ENCODE peak calls at places on chromosomes 2 and 18, in nine cellular contexts. One of them, this sample, is unnamed.

GRCh38 chr2:150030440-150030839 is 442.9 kb upstream of the MMADHC start:
- DNase-seq in mucosa of descending colon: no peak
- DNase-seq in aorta: no peak
- DNase-seq in GM23248: no peak
- DNase-seq in neural progenitor cell: no peak
- DNase-seq in Caco-2: no peak
- DNase-seq in Peyer's patch: no peak
- DNase-seq in heart right ventricle: no peak
- DNase-seq in OCI-LY7: no peak
- DNase-seq in this sample: no peak

GRCh38 chr2:191521608-191522208 is 156.2 kb upstream of the NABP1 start:
- DNase-seq in mucosa of descending colon: no peak
- DNase-seq in aorta: no peak
- DNase-seq in neural progenitor cell: no peak
- DNase-seq in OCI-LY7: peak; percentile 25
- DNase-seq in heart right ventricle: no peak
- DNase-seq in Caco-2: no peak
- DNase-seq in Peyer's patch: no peak
- DNase-seq in GM23248: peak; percentile 52
- DNase-seq in this sample: no peak

GRCh38 chr2:3498783-3499394 is 20.4 kb downstream of the ADI1 start:
- DNase-seq in aorta: peak; percentile 47
- DNase-seq in GM23248: no peak
- DNase-seq in neural progenitor cell: no peak
- DNase-seq in mucosa of descending colon: no peak
- DNase-seq in Caco-2: no peak
- DNase-seq in heart right ventricle: no peak
- DNase-seq in Peyer's patch: no peak
- DNase-seq in OCI-LY7: no peak
- DNase-seq in this sample: no peak

GRCh38 chr2:171505374-171505773 is 16.9 kb upstream of the CYBRD1 start:
- DNase-seq in Peyer's patch: no peak
- DNase-seq in aorta: no peak
- DNase-seq in Caco-2: no peak
- DNase-seq in heart right ventricle: no peak
- DNase-seq in neural progenitor cell: no peak
- DNase-seq in OCI-LY7: no peak
- DNase-seq in GM23248: peak; percentile 38
- DNase-seq in mucosa of descending colon: no peak
- DNase-seq in this sample: no peak

GRCh38 chr2:143181494-143181893 is 52.3 kb downstream of the ARHGAP15 start:
- DNase-seq in OCI-LY7: no peak
- DNase-seq in neural progenitor cell: no peak
- DNase-seq in GM23248: no peak
- DNase-seq in heart right ventricle: no peak
- DNase-seq in aorta: no peak
- DNase-seq in Caco-2: no peak
- DNase-seq in mucosa of descending colon: no peak
- DNase-seq in Peyer's patch: no peak
- DNase-seq in this sample: no peak

GRCh38 chr2:232901711-232902578 is 31.9 kb downstream of the SNORC start:
- DNase-seq in heart right ventricle: no peak
- DNase-seq in Caco-2: no peak
- DNase-seq in neural progenitor cell: no peak
- DNase-seq in OCI-LY7: no peak
- DNase-seq in GM23248: peak; percentile 96
- DNase-seq in Peyer's patch: no peak
- DNase-seq in mucosa of descending colon: no peak
- DNase-seq in aorta: peak; percentile 67
- DNase-seq in this sample: no peak

GRCh38 chr2:61575447-61575859 is 37.3 kb upstream of the XPO1 start:
- DNase-seq in OCI-LY7: peak; percentile 12
- DNase-seq in Caco-2: no peak
- DNase-seq in heart right ventricle: no peak
- DNase-seq in neural progenitor cell: no peak
- DNase-seq in aorta: no peak
- DNase-seq in GM23248: no peak
- DNase-seq in Peyer's patch: no peak
- DNase-seq in mucosa of descending colon: no peak
- DNase-seq in this sample: no peak

GRCh38 chr2:69007603-69008002 is 5.4 kb upstream of the ANTXR1 start:
- DNase-seq in Peyer's patch: no peak
- DNase-seq in OCI-LY7: no peak
- DNase-seq in heart right ventricle: no peak
- DNase-seq in neural progenitor cell: no peak
- DNase-seq in GM23248: no peak
- DNase-seq in mucosa of descending colon: no peak
- DNase-seq in Caco-2: no peak
- DNase-seq in aorta: no peak
- DNase-seq in this sample: no peak

GRCh38 chr2:164061129-164061746 is 325.4 kb upstream of the FIGN start:
- DNase-seq in Caco-2: no peak
- DNase-seq in heart right ventricle: no peak
- DNase-seq in OCI-LY7: peak; percentile 16
- DNase-seq in GM23248: peak; percentile 47
- DNase-seq in Peyer's patch: no peak
- DNase-seq in neural progenitor cell: peak; percentile 76
- DNase-seq in mucosa of descending colon: no peak
- DNase-seq in aorta: no peak
- DNase-seq in this sample: no peak

GRCh38 chr2:76154981-76155380 is 444.3 kb upstream of the GCFC2 start:
- DNase-seq in neural progenitor cell: no peak
- DNase-seq in Caco-2: no peak
- DNase-seq in heart right ventricle: no peak
- DNase-seq in GM23248: no peak
- DNase-seq in Peyer's patch: no peak
- DNase-seq in aorta: no peak
- DNase-seq in mucosa of descending colon: no peak
- DNase-seq in OCI-LY7: no peak
- DNase-seq in this sample: no peak
- H3K9me3 ChIP-seq in neural progenitor cell: no peaks in the 10 kb centered on the region
- H3K9me3 ChIP-seq in Caco-2: no peaks in the 10 kb centered on the region
- H3K9me3 ChIP-seq in heart right ventricle: no peaks in the 10 kb centered on the region
- H3K9me3 ChIP-seq in GM23248: no peaks in the 10 kb centered on the region
- H3K9me3 ChIP-seq in Peyer's patch: no peaks in the 10 kb centered on the region
- H3K9me3 ChIP-seq in aorta: no peaks in the 10 kb centered on the region
- H3K9me3 ChIP-seq in mucosa of descending colon: no peaks in the 10 kb centered on the region
- H3K9me3 ChIP-seq in OCI-LY7: no peaks in the 10 kb centered on the region
- H3K9me3 ChIP-seq in this sample: no peaks in the 10 kb centered on the region

GRCh38 chr2:119790466-119790865 is 30.7 kb downstream of the PTPN4 start:
- DNase-seq in OCI-LY7: no peak
- DNase-seq in neural progenitor cell: no peak
- DNase-seq in Caco-2: no peak
- DNase-seq in mucosa of descending colon: no peak
- DNase-seq in heart right ventricle: no peak
- DNase-seq in aorta: no peak
- DNase-seq in Peyer's patch: no peak
- DNase-seq in GM23248: no peak
- DNase-seq in this sample: no peak
- H3K9me3 ChIP-seq in OCI-LY7: peaks cover 56% of the 10 kb centered on the region
- H3K9me3 ChIP-seq in neural progenitor cell: peaks cover 13% of the 10 kb centered on the region
- H3K9me3 ChIP-seq in Caco-2: peaks cover 37% of the 10 kb centered on the region
- H3K9me3 ChIP-seq in mucosa of descending colon: peaks cover 35% of the 10 kb centered on the region
- H3K9me3 ChIP-seq in heart right ventricle: peaks cover 43% of the 10 kb centered on the region
- H3K9me3 ChIP-seq in aorta: no peaks in the 10 kb centered on the region
- H3K9me3 ChIP-seq in Peyer's patch: no peaks in the 10 kb centered on the region
- H3K9me3 ChIP-seq in GM23248: no peaks in the 10 kb centered on the region
- H3K9me3 ChIP-seq in this sample: peaks cover 2% of the 10 kb centered on the region

DNA sequence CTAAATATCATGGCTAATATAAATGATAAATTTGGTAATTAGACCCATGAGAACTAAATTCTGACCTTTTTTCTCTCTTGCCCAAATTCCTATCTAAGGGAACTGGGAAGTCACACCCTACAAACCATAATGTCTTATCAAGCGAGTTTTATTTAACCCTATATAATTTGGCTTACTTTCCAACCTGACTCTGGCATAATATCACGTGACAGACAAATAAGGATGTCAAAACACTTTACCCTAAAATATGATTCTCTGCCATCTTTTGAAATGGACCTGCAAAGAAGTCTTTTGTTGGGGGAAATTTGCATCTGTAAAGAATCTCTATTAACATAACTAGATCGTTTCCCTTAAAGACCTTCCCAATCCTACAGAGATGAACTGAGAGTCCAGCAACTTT is 1823.5 kb upstream of the LRRTM1 start:
- DNase-seq in neural progenitor cell: no peak
- DNase-seq in OCI-LY7: no peak
- DNase-seq in heart right ventricle: no peak
- DNase-seq in aorta: no peak
- DNase-seq in mucosa of descending colon: no peak
- DNase-seq in Caco-2: no peak
- DNase-seq in Peyer's patch: no peak
- DNase-seq in GM23248: no peak
- DNase-seq in this sample: no peak
- H3K9me3 ChIP-seq in neural progenitor cell: peaks cover 5% of the 10 kb centered on the region
- H3K9me3 ChIP-seq in OCI-LY7: peaks cover 6% of the 10 kb centered on the region
- H3K9me3 ChIP-seq in heart right ventricle: peaks cover 4% of the 10 kb centered on the region
- H3K9me3 ChIP-seq in aorta: no peaks in the 10 kb centered on the region
- H3K9me3 ChIP-seq in mucosa of descending colon: peaks cover 10% of the 10 kb centered on the region
- H3K9me3 ChIP-seq in Caco-2: no peaks in the 10 kb centered on the region
- H3K9me3 ChIP-seq in Peyer's patch: no peaks in the 10 kb centered on the region
- H3K9me3 ChIP-seq in GM23248: no peaks in the 10 kb centered on the region
- H3K9me3 ChIP-seq in this sample: no peaks in the 10 kb centered on the region

DNA sequence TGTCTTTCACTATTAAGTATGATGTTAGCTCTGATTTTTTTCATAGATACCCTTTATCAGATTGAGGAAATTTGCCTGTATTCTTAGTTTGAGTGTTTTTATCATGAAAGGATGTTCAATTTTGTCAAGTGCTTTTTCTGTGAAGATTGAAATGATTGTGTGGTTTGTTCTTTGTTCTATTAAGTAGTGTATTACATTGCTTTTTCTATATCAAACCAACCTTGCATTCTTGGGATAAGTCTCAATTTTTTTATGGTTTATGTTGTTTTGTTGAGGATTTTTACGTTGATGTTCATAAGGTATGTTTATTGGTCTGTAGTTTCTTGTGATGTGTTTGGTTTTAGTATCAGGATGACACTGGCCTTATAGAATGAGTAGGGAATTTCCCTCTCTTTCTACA is 19.1 kb downstream of the PDK1 start:
- DNase-seq in mucosa of descending colon: no peak
- DNase-seq in OCI-LY7: peak; percentile 10
- DNase-seq in aorta: no peak
- DNase-seq in GM23248: peak; percentile 24
- DNase-seq in neural progenitor cell: no peak
- DNase-seq in Peyer's patch: no peak
- DNase-seq in Caco-2: no peak
- DNase-seq in heart right ventricle: no peak
- DNase-seq in this sample: no peak
- H3K9me3 ChIP-seq in mucosa of descending colon: peaks cover 36% of the 10 kb centered on the region
- H3K9me3 ChIP-seq in OCI-LY7: peaks cover 51% of the 10 kb centered on the region
- H3K9me3 ChIP-seq in aorta: no peaks in the 10 kb centered on the region
- H3K9me3 ChIP-seq in GM23248: peaks cover 10% of the 10 kb centered on the region
- H3K9me3 ChIP-seq in neural progenitor cell: peaks cover 12% of the 10 kb centered on the region
- H3K9me3 ChIP-seq in Peyer's patch: no peaks in the 10 kb centered on the region
- H3K9me3 ChIP-seq in Caco-2: peaks cover 5% of the 10 kb centered on the region
- H3K9me3 ChIP-seq in heart right ventricle: peaks cover 21% of the 10 kb centered on the region
- H3K9me3 ChIP-seq in this sample: no peaks in the 10 kb centered on the region

DNA sequence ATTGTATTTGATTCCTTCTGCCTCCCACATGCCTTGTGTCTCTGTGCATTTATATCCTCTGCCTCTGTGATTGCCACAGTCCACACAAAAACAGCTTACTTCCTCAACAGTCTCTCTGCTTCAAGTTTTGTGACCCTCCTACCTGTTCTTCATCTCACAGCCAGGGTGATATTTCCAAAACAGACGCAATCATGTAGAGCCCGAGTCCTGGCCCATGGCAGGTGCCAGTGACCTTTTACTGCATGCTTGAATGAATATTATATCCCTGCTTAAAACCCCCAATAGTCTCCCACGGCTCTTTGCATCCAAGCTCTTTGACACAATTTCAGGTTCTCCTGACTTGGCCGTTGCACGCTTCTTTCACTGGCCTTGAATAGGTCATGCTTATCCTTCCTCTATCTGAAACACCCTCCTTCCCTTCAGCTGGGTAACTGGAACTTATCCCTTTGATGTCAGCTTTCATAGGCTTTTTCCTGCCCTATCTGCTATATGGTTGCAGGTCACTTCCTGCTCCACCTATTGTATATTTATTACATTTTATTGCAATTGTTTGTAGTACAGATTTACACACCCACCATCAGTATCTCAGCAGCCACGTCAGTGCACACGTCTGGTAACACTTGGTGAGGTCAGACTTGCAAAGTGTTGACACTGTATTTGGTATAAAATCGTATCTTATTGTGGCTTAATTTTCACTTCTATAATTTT is 29.7 kb upstream of the IL1B start:
- DNase-seq in aorta: no peak
- DNase-seq in heart right ventricle: no peak
- DNase-seq in Peyer's patch: no peak
- DNase-seq in neural progenitor cell: no peak
- DNase-seq in mucosa of descending colon: no peak
- DNase-seq in OCI-LY7: no peak
- DNase-seq in Caco-2: no peak
- DNase-seq in GM23248: no peak
- DNase-seq in this sample: no peak
- H3K9me3 ChIP-seq in aorta: no peaks in the 10 kb centered on the region
- H3K9me3 ChIP-seq in heart right ventricle: no peaks in the 10 kb centered on the region
- H3K9me3 ChIP-seq in Peyer's patch: no peaks in the 10 kb centered on the region
- H3K9me3 ChIP-seq in neural progenitor cell: peaks cover 12% of the 10 kb centered on the region
- H3K9me3 ChIP-seq in mucosa of descending colon: no peaks in the 10 kb centered on the region
- H3K9me3 ChIP-seq in OCI-LY7: peaks cover 8% of the 10 kb centered on the region
- H3K9me3 ChIP-seq in Caco-2: peaks cover 18% of the 10 kb centered on the region
- H3K9me3 ChIP-seq in GM23248: no peaks in the 10 kb centered on the region
- H3K9me3 ChIP-seq in this sample: no peaks in the 10 kb centered on the region

DNA sequence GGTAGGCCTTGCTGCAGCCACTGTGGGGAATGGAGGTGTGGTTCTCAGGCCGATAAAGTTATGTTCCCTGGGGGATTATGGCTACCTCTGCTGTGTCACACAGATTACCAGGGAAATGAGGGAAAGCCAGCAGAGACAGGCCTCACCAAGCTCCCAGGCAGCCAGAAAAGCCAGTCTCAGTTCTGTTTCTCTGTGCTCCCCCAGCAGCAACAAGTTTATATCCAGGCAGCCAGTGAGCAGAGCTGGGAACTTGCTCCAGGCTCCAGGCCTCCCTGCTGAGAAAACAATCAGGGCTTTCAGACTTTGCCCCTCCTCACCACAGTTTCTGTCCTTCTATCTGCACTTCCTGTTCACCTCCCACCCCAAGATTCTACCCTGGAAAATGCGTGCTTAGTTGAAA is 596.6 kb upstream of the GYPC start:
- DNase-seq in GM23248: no peak
- DNase-seq in heart right ventricle: no peak
- DNase-seq in neural progenitor cell: peak; percentile 5
- DNase-seq in Caco-2: no peak
- DNase-seq in OCI-LY7: no peak
- DNase-seq in mucosa of descending colon: no peak
- DNase-seq in aorta: no peak
- DNase-seq in Peyer's patch: no peak
- DNase-seq in this sample: no peak
- H3K9me3 ChIP-seq in GM23248: no peaks in the 10 kb centered on the region
- H3K9me3 ChIP-seq in heart right ventricle: peaks cover 6% of the 10 kb centered on the region
- H3K9me3 ChIP-seq in neural progenitor cell: no peaks in the 10 kb centered on the region
- H3K9me3 ChIP-seq in Caco-2: peaks cover 30% of the 10 kb centered on the region
- H3K9me3 ChIP-seq in OCI-LY7: no peaks in the 10 kb centered on the region
- H3K9me3 ChIP-seq in mucosa of descending colon: peaks cover 6% of the 10 kb centered on the region
- H3K9me3 ChIP-seq in aorta: peaks cover 7% of the 10 kb centered on the region
- H3K9me3 ChIP-seq in Peyer's patch: no peaks in the 10 kb centered on the region
- H3K9me3 ChIP-seq in this sample: peaks cover 7% of the 10 kb centered on the region

GRCh38 chr18:13703899-13704298 is 22.5 kb downstream of the FAM210A start:
- DNase-seq in heart right ventricle: no peak
- DNase-seq in GM23248: peak; percentile 8
- DNase-seq in Peyer's patch: no peak
- DNase-seq in mucosa of descending colon: no peak
- DNase-seq in OCI-LY7: peak; percentile 59
- DNase-seq in neural progenitor cell: peak; percentile 15
- DNase-seq in aorta: no peak
- DNase-seq in Caco-2: no peak
- DNase-seq in this sample: no peak
- H3K9me3 ChIP-seq in heart right ventricle: peaks cover 10% of the 10 kb centered on the region
- H3K9me3 ChIP-seq in GM23248: no peaks in the 10 kb centered on the region
- H3K9me3 ChIP-seq in Peyer's patch: no peaks in the 10 kb centered on the region
- H3K9me3 ChIP-seq in mucosa of descending colon: peaks cover 38% of the 10 kb centered on the region
- H3K9me3 ChIP-seq in OCI-LY7: peaks cover 71% of the 10 kb centered on the region
- H3K9me3 ChIP-seq in neural progenitor cell: peaks cover 26% of the 10 kb centered on the region
- H3K9me3 ChIP-seq in aorta: no peaks in the 10 kb centered on the region
- H3K9me3 ChIP-seq in Caco-2: peaks cover 29% of the 10 kb centered on the region
- H3K9me3 ChIP-seq in this sample: no peaks in the 10 kb centered on the region

This sample was measured in T-helper 17 cell.